ENCODE peak calls at places on chromosome 5, in eight cellular contexts. O is C1 segment of cervical spinal cord, Y is coronary artery, D is foreskin fibroblast, M is non-pigmented ciliary epithelial cell, H is cardiac fibroblast, R is skeletal muscle cell, U is suprapubic skin. B is an unnamed sample.

GRCh38 chr5:83072946-83073345 is 4.2 kb downstream of the TMEM167A start:
- DNase-seq in O (no peak), Y (no peak), D (no peak), M (no peak), H (no peak), R (no peak), U (no peak), B (no peak)

GRCh38 chr5:160441352-160441781 is 19.7 kb downstream of the PTTG1 start:
- DNase-seq in O (no peak), Y (no peak), D (peak), M (no peak), H (no peak), R (no peak), U (no peak), B (no peak)

GRCh38 chr5:130155395-130155794 is 251.1 kb downstream of the CHSY3 start:
- DNase-seq in O (no peak), Y (no peak), D (no peak), M (no peak), H (no peak), R (no peak), U (no peak), B (no peak)

GRCh38 chr5:104189031-104189430 is 626.4 kb upstream of the NUDT12 start:
- DNase-seq in O (no peak), Y (no peak), D (no peak), M (peak), H (peak), R (peak), U (no peak), B (peak)

GRCh38 chr5:32254987-32255900 is 57.5 kb downstream of the MTMR12 start:
- DNase-seq in O (no peak), Y (no peak), D (peak), M (no peak), H (no peak), R (peak), U (no peak), B (peak)

GRCh38 chr5:170636836-170637477 is 133.1 kb downstream of the KCNIP1 start:
- DNase-seq in O (no peak), Y (peak), D (no peak), M (no peak), H (no peak), R (no peak), U (no peak), B (no peak)

GRCh38 chr5:9391080-9391479 is 154.8 kb downstream of the SEMA5A start:
- DNase-seq in O (no peak), Y (no peak), D (no peak), M (no peak), H (no peak), R (no peak), U (no peak), B (no peak)

GRCh38 chr5:137488974-137489373 is 10.2 kb downstream of the SPOCK1 start:
- DNase-seq in O (no peak), Y (no peak), D (no peak), M (no peak), H (no peak), R (no peak), U (no peak), B (no peak)

GRCh38 chr5:19885040-19885824 is 102.8 kb downstream of the CDH18 start:
- DNase-seq in O (no peak), Y (no peak), D (no peak), M (no peak), H (no peak), R (no peak), U (no peak), B (no peak)

GRCh38 chr5:178241259-178241658 is 8.7 kb upstream of the PHYKPL start:
- DNase-seq in O (no peak), Y (no peak), D (no peak), M (no peak), H (no peak), R (no peak), U (no peak), B (no peak)

GRCh38 chr5:1747803-1748085 is 51.9 kb downstream of the MRPL36 start:
- DNase-seq in O (no peak), Y (no peak), D (no peak), M (no peak), H (no peak), R (no peak), U (peak), B (no peak)

GRCh38 chr5:124102491-124102890 is 590.5 kb downstream of the CSNK1G3 start:
- DNase-seq in O (no peak), Y (no peak), D (peak), M (no peak), H (peak), R (peak), U (no peak), B (no peak)

GRCh38 chr5:126568206-126568755 is 26.7 kb downstream of the ALDH7A1 start:
- DNase-seq in O (no peak), Y (no peak), D (no peak), M (no peak), H (no peak), R (no peak), U (no peak), B (no peak)

B was measured in GM04503.